ENCODE peak calls at places on chromosomes 16 and 17, in six cellular contexts. B is neural progenitor cell; S is PC-9; Y is CD4-positive, CD25-positive, alpha-beta regulatory T cell; P is pancreas; X is fibroblast of lung. C is an unnamed sample. For H3K4me1, the result is how much of the 10 kb centered on the place peaks cover.

GRCh38 chr17:6393368-6393952 is 41.5 kb downstream of the AIPL1 start:
- DNase-seq in B (peak), S (no peak), Y (no peak), P (no peak), X (no peak), C (no peak)

GRCh38 chr17:80738020-80738380 is 193.4 kb downstream of the RPTOR start:
- DNase-seq in B (no peak), S (no peak), Y (no peak), P (no peak), X (no peak), C (no peak)

GRCh38 chr17:39461911-39462641 is 790 bp downstream of the CDK12 start:
- DNase-seq in B (no peak), S (no peak), Y (no peak), P (peak), X (peak), C (peak)

GRCh38 chr16:17261197-17261858 is 209.4 kb downstream of the XYLT1 start:
- DNase-seq in B (no peak), S (no peak), Y (no peak), P (no peak), X (no peak), C (no peak)

GRCh38 chr17:34892864-34893263 is 68.4 kb downstream of the CCT6B start:
- DNase-seq in B (peak), S (peak), Y (no peak), P (no peak), X (no peak), C (no peak)

GRCh38 chr17:14211778-14212177 is 24.9 kb downstream of the CDRT15 start:
- DNase-seq in B (no peak), S (no peak), Y (peak), P (no peak), X (no peak), C (peak)

GRCh38 chr17:68302066-68302564 is 10.8 kb downstream of the ARSG start:
- DNase-seq in B (no peak), S (no peak), Y (no peak), P (no peak), X (no peak), C (no peak)

GRCh38 chr16:24203675-24204074 is 52.5 kb upstream of the CACNG3 start:
- DNase-seq in B (no peak), S (no peak), Y (no peak), P (no peak), X (no peak), C (no peak)

GRCh38 chr16:66551362-66551761 is 1.0 kb upstream of the CKLF start:
- DNase-seq in B (peak), S (no peak), Y (peak), P (no peak), X (no peak), C (no peak)

GRCh38 chr17:56300191-56300590 is 146.9 kb downstream of the ANKFN1 start:
- DNase-seq in B (no peak), S (no peak), Y (no peak), P (no peak), X (no peak), C (no peak)

GRCh38 chr16:28131743-28132393 is 68.4 kb upstream of the GSG1L start:
- DNase-seq in B (no peak), S (no peak), Y (no peak), P (no peak), X (no peak), C (no peak)

GRCh38 chr17:79185671-79186070 is 111.0 kb downstream of the ENGASE start:
- DNase-seq in B (no peak), S (no peak), Y (no peak), P (no peak), X (no peak), C (no peak)

GRCh38 chr16:29645699-29646187 is 17.3 kb upstream of the SPN start:
- DNase-seq in B (no peak), S (no peak), Y (no peak), P (no peak), X (peak), C (no peak)

GRCh38 chr17:76981545-76982295 is 113.5 kb downstream of the MGAT5B start:
- DNase-seq in B (peak), S (no peak), Y (no peak), P (no peak), X (no peak), C (peak)

GRCh38 chr17:73560661-73561060 is 83.6 kb downstream of the SDK2 start:
- DNase-seq in B (peak), S (no peak), Y (no peak), P (no peak), X (no peak), C (no peak)

GRCh38 chr16:82943371-82943770 is 316.6 kb downstream of the CDH13 start:
- DNase-seq in B (no peak), S (no peak), Y (no peak), P (no peak), X (no peak), C (no peak)

GRCh38 chr16:73732681-73733080 is 563.9 kb upstream of the PSMD7 start:
- DNase-seq in B (no peak), S (no peak), Y (no peak), P (no peak), X (no peak), C (no peak)

GRCh38 chr17:70447588-70447987 is 278.3 kb downstream of the KCNJ2 start:
- DNase-seq in B (no peak), S (no peak), Y (no peak), P (no peak), X (no peak), C (no peak)

GRCh38 chr17:46811978-46812583 is 6.4 kb downstream of the WNT3 start:
- DNase-seq in B (peak), S (no peak), Y (no peak), P (no peak), X (no peak), C (no peak)

GRCh38 chr17:9922012-9922848 is 17.2 kb upstream of the RCVRN start:
- DNase-seq in B (no peak), S (no peak), Y (no peak), P (no peak), X (no peak), C (no peak)

GRCh38 chr17:9162275-9162985 is 141.1 kb downstream of the NTN1 start:
- DNase-seq in B (peak), S (no peak), Y (no peak), P (no peak), X (no peak), C (no peak)

GRCh38 chr17:68433911-68434503 is 23.3 kb downstream of the WIPI1 start:
- DNase-seq in B (no peak), S (no peak), Y (no peak), P (no peak), X (no peak), C (no peak)

GRCh38 chr17:11909348-11909747 is 87.9 kb downstream of the ZNF18 start:
- DNase-seq in B (peak), S (no peak), Y (no peak), P (no peak), X (no peak), C (no peak)

GRCh38 chr16:84448444-84448843 is 56.0 kb downstream of the MEAK7 start:
- DNase-seq in B (no peak), S (no peak), Y (no peak), P (no peak), X (no peak), C (no peak)

GRCh38 chr17:6654816-6655731 is 3.5 kb downstream of the C17orf100 start:
- DNase-seq in B (peak), S (no peak), Y (no peak), P (peak), X (no peak), C (peak)

GRCh38 chr17:80940171-80941123 is 51.2 kb upstream of the CHMP6 start:
- DNase-seq in B (no peak), S (no peak), Y (no peak), P (no peak), X (no peak), C (peak)

GRCh38 chr17:82366749-82367148 is 4.8 kb upstream of the UTS2R start:
- DNase-seq in B (no peak), S (no peak), Y (no peak), P (no peak), X (no peak), C (no peak)

GRCh38 chr17:45906927-45907622 is 12.7 kb downstream of the MAPT start:
- DNase-seq in B (no peak), S (no peak), Y (no peak), P (no peak), X (no peak), C (no peak)

GRCh38 chr16:10245002-10245401 is 62.8 kb upstream of the GRIN2A start:
- DNase-seq in B (no peak), S (no peak), Y (no peak), P (no peak), X (no peak), C (no peak)

GRCh38 chr16:21628196-21628726 is 24.1 kb downstream of the IGSF6 start:
- DNase-seq in B (no peak), S (no peak), Y (no peak), P (no peak), X (no peak), C (no peak)

GRCh38 chr17:74099441-74100340 is 103.8 kb upstream of the RPL38 start:
- DNase-seq in B (no peak), S (no peak), Y (no peak), P (no peak), X (no peak), C (no peak)

GRCh38 chr16:60203525-60204124 is 1469.5 kb upstream of the GOT2 start:
- DNase-seq in B (peak), S (no peak), Y (no peak), P (no peak), X (peak), C (no peak)

GRCh38 chr17:8315740-8316217 is 5.7 kb downstream of the ARHGEF15 start:
- DNase-seq in B (peak), S (no peak), Y (no peak), P (no peak), X (no peak), C (no peak)

GRCh38 chr17:82647593-82648164 is 565 bp downstream of the WDR45B start:
- DNase-seq in B (peak), S (peak), Y (peak), P (peak), X (no peak), C (peak)

GRCh38 chr16:12079411-12079965 is 103.0 kb downstream of the SNX29 start:
- DNase-seq in B (no peak), S (no peak), Y (peak), P (no peak), X (no peak), C (no peak)

GRCh38 chr16:68731569-68732067 is 5.5 kb upstream of the CDH1 start:
- DNase-seq in B (no peak), S (no peak), Y (no peak), P (no peak), X (no peak), C (no peak)

GRCh38 chr17:81329279-81329926 is 34.3 kb upstream of the SLC38A10 start:
- DNase-seq in B (peak), S (peak), Y (no peak), P (peak), X (peak), C (peak)

GRCh38 chr16:57801098-57801855 is 1.0 kb downstream of the KIFC3 start:
- DNase-seq in B (peak), S (peak), Y (no peak), P (no peak), X (peak), C (peak)
- H3K4me3 ChIP-seq in B (peak), S (peak), Y (no peak), P (peak), X (peak), C (peak)

GRCh38 chr17:58516644-58517377 is 2.4 kb upstream of the MTMR4 start:
- DNase-seq in B (no peak), S (no peak), Y (no peak), P (no peak), X (no peak), C (peak)
- H3K4me1 ChIP-seq in B (under half), S (under half), Y (under half), P (under half), X (under half), C (under half)

DNA sequence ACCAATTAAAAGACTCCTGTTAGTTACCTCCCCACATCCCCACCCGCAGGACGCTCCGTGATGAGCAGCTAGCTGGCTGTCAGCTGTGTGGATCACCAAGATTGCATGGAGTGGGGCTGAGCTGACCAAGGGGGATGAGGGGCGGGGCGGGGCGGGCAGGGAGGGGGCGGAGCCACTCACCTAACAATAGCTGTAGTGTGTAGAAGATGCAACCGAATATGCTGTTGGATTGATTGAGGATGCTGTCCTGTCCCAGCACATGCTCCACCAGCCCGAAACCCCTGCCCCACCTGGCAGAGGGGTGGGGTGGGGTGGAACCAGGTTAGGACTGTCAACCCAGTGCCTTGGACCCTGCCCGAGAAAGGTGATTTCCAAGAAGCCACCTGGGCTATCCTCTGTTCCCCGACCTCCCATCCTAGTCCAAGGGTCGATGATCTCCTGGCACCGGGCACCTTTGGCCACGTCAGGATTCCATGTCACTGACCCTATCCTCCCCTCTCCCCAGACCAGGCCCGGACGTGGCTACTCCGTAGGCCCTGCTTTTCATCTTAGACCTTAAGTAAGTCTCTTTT is 1.4 kb downstream of the VKORC1 start:
- DNase-seq in B (peak), S (no peak), Y (no peak), P (no peak), X (no peak), C (no peak)
- H3K4me3 ChIP-seq in B (peak), S (peak), Y (no peak), P (no peak), X (peak), C (no peak)

GRCh38 chr17:78175643-78175981 is 7.2 kb downstream of the SYNGR2 start:
- DNase-seq in B (no peak), S (no peak), Y (no peak), P (no peak), X (no peak), C (no peak)
- H3K4me1 ChIP-seq in B (under half), S (under half), Y (under half), P (under half), X (under half), C (under half)

GRCh38 chr17:43333438-43333943 is 65.3 kb upstream of the ARL4D start:
- DNase-seq in B (no peak), S (no peak), Y (no peak), P (no peak), X (no peak), C (no peak)
- H3K4me3 ChIP-seq in B (no peak), S (no peak), Y (no peak), P (no peak), X (no peak), C (no peak)

DNA sequence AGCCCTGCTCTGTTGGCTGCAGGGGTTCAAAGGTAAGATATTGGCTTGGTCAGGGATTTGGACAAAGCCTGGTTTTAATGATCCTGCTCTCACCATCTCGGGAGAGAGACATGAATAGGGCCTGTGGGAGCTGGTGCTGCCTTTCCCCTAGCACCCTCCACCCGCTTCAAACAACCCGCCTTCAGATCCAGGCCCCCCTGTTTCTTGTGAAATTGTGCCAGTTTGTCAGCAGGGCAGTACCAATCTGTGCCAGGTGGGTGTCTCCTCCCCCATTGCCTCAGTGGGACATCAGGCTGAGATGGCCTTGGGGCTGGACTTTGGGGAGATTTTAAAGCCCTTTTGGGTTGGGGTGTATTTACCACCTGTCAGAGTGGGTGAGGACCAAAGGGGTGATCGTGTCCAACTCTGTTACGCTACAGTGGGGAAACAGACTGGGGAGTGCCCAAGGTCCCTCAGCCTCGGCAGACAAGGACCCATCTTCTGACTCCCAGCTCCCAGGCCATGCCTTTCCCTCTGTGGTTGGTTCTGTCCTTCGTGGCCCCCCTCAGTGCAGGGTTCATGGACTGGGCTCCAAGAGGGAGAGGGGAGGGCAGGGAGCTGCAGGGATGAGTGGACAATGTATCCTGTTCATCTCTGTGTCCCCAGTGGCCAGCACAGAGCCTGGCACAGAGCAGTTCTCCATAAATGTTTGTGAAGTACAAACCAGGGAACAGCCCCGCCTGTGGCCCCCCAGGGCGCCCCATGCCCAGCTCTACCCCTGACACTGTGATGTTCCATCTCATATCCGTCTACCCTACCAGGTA is 3.3 kb downstream of the ARHGAP23 start:
- DNase-seq in B (no peak), S (no peak), Y (no peak), P (no peak), X (no peak), C (peak)
- H3K4me1 ChIP-seq in B (under half), S (under half), Y (under half), P (under half), X (under half), C (under half)

GRCh38 chr17:4743898-4744297 is 4.2 kb upstream of the CXCL16 start:
- DNase-seq in B (no peak), S (no peak), Y (no peak), P (no peak), X (no peak), C (peak)

GRCh38 chr17:4747847-4748246 is 8.1 kb upstream of the CXCL16 start:
- DNase-seq in B (no peak), S (no peak), Y (peak), P (no peak), X (no peak), C (peak)

GRCh38 chr17:4742629-4743028 is 2.9 kb upstream of the CXCL16 start:
- DNase-seq in B (no peak), S (no peak), Y (no peak), P (no peak), X (no peak), C (peak)

GRCh38 chr17:4743216-4743615 is 3.5 kb upstream of the CXCL16 start:
- DNase-seq in B (no peak), S (no peak), Y (no peak), P (no peak), X (no peak), C (peak)

DNA sequence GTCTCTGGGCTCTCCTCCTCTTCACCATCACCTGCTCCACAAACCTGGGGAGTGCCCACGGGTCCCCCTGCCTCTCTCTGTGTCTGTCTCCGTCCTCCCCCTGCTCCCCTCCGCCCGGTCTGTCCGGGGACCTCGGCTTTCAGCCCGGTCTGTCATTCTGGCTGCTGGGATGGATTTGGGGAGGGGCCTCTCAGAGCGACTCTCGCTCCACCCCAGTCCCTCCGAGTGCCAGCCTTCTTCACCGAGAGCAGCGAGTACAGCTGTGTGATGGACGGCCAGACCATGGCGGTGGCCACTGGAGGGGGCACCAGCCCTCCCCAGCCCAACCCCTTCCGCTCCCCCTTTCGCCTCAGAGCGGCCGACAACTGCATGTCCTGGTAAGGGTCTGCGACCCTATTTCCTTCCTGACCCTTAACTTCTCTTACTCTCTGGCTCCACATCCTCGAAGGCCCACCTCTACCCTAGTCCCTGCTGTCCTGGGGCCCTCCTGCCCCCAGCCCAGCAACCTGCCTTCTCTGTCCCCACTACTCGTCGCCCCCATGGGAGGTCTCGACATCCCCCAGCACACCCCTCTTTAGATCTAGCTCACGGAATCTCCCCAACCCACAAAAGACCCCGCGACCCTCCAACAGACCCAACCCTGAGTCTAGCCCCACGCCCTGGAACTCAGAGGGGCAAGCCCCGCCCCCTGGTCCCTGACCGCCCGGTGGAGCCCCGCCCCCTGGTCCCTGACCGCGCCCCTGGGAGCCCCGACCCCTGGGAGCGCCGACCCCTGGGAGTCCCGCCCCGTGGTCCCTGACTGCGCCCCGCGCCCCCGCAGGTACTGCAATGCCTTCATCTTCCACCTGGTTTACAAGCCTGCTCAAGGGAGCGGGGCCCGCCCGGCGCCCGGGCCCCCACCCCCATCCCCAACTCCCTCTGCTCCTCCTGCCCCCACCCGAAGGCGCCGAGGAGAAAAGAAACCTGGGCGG is 5.6 kb upstream of the CXCL16 start:
- DNase-seq in B (peak), S (no peak), Y (no peak), P (no peak), X (no peak), C (peak)
- H3K4me3 ChIP-seq in B (peak), S (no peak), Y (no peak), P (no peak), X (no peak), C (no peak)

GRCh38 chr16:65287307-65287706 is 165.4 kb upstream of the CDH11 start:
- DNase-seq in B (no peak), S (no peak), Y (no peak), P (no peak), X (no peak), C (no peak)
- H3K4me1 ChIP-seq in B (under half), S (under half), Y (under half), P (under half), X (under half), C (under half)